ENCODE peak calls at places on chromosomes 6 and 20, in ten cellular contexts. One of them, this sample, is unnamed.

GRCh38 chr20:58223358-58223941 is 5.0 kb downstream of the ANKRD60 start:
- DNase-seq in SK-N-SH: no peak
- DNase-seq in tibial nerve: no peak
- DNase-seq in CD4-positive, alpha-beta T cell: no peak
- DNase-seq in cardiac muscle cell: no peak
- DNase-seq in astrocyte of the spinal cord: no peak
- DNase-seq in GM12865: no peak
- DNase-seq in uterus: no peak
- DNase-seq in mesothelial cell of epicardium: no peak
- DNase-seq in heart left ventricle: no peak
- DNase-seq in this sample: no peak

GRCh38 chr20:35252037-35252461 is 25.6 kb downstream of the MMP24 start:
- DNase-seq in mesothelial cell of epicardium: no peak
- DNase-seq in astrocyte of the spinal cord: no peak
- DNase-seq in CD4-positive, alpha-beta T cell: no peak
- DNase-seq in GM12865: peak; percentile 79
- DNase-seq in tibial nerve: no peak
- DNase-seq in cardiac muscle cell: no peak
- DNase-seq in heart left ventricle: no peak
- DNase-seq in SK-N-SH: no peak
- DNase-seq in uterus: no peak
- DNase-seq in this sample: no peak

GRCh38 chr6:38860041-38860440 is 144.9 kb downstream of the DNAH8 start:
- DNase-seq in tibial nerve: no peak
- DNase-seq in SK-N-SH: no peak
- DNase-seq in uterus: no peak
- DNase-seq in cardiac muscle cell: no peak
- DNase-seq in GM12865: no peak
- DNase-seq in mesothelial cell of epicardium: no peak
- DNase-seq in heart left ventricle: no peak
- DNase-seq in CD4-positive, alpha-beta T cell: no peak
- DNase-seq in astrocyte of the spinal cord: no peak
- DNase-seq in this sample: no peak

GRCh38 chr6:16635810-16636602 is 125.3 kb downstream of the ATXN1 start:
- DNase-seq in cardiac muscle cell: peak; percentile 78
- DNase-seq in astrocyte of the spinal cord: peak; percentile 84
- DNase-seq in tibial nerve: no peak
- DNase-seq in SK-N-SH: no peak
- DNase-seq in heart left ventricle: no peak
- DNase-seq in CD4-positive, alpha-beta T cell: no peak
- DNase-seq in GM12865: peak; percentile 80
- DNase-seq in uterus: no peak
- DNase-seq in mesothelial cell of epicardium: no peak
- DNase-seq in this sample: no peak

GRCh38 chr6:135576055-135576454 is 78.5 kb upstream of the AHI1 start:
- DNase-seq in SK-N-SH: no peak
- DNase-seq in mesothelial cell of epicardium: no peak
- DNase-seq in cardiac muscle cell: peak; percentile 57
- DNase-seq in GM12865: no peak
- DNase-seq in CD4-positive, alpha-beta T cell: no peak
- DNase-seq in uterus: no peak
- DNase-seq in tibial nerve: no peak
- DNase-seq in heart left ventricle: no peak
- DNase-seq in astrocyte of the spinal cord: peak; percentile 69
- DNase-seq in this sample: no peak

GRCh38 chr20:3873507-3873906 is 15.7 kb upstream of the PANK2 start:
- DNase-seq in CD4-positive, alpha-beta T cell: no peak
- DNase-seq in heart left ventricle: no peak
- DNase-seq in uterus: no peak
- DNase-seq in mesothelial cell of epicardium: no peak
- DNase-seq in SK-N-SH: no peak
- DNase-seq in astrocyte of the spinal cord: no peak
- DNase-seq in tibial nerve: no peak
- DNase-seq in cardiac muscle cell: no peak
- DNase-seq in GM12865: no peak
- DNase-seq in this sample: no peak

GRCh38 chr6:11645016-11645415 is 107.5 kb downstream of the TMEM170B start:
- DNase-seq in mesothelial cell of epicardium: no peak
- DNase-seq in heart left ventricle: no peak
- DNase-seq in GM12865: no peak
- DNase-seq in astrocyte of the spinal cord: peak; percentile 42
- DNase-seq in tibial nerve: no peak
- DNase-seq in uterus: no peak
- DNase-seq in cardiac muscle cell: peak; percentile 55
- DNase-seq in CD4-positive, alpha-beta T cell: no peak
- DNase-seq in SK-N-SH: no peak
- DNase-seq in this sample: no peak

GRCh38 chr20:59671661-59672471 is 67.5 kb downstream of the PHACTR3 start:
- DNase-seq in CD4-positive, alpha-beta T cell: no peak
- DNase-seq in astrocyte of the spinal cord: no peak
- DNase-seq in uterus: no peak
- DNase-seq in mesothelial cell of epicardium: no peak
- DNase-seq in heart left ventricle: no peak
- DNase-seq in SK-N-SH: no peak
- DNase-seq in GM12865: no peak
- DNase-seq in tibial nerve: no peak
- DNase-seq in cardiac muscle cell: no peak
- DNase-seq in this sample: no peak

GRCh38 chr6:144012534-144012933 is 4.5 kb upstream of the PLAGL1 start:
- DNase-seq in GM12865: no peak
- DNase-seq in heart left ventricle: no peak
- DNase-seq in astrocyte of the spinal cord: no peak
- DNase-seq in SK-N-SH: no peak
- DNase-seq in mesothelial cell of epicardium: no peak
- DNase-seq in tibial nerve: no peak
- DNase-seq in cardiac muscle cell: peak; percentile 27
- DNase-seq in CD4-positive, alpha-beta T cell: no peak
- DNase-seq in uterus: no peak
- DNase-seq in this sample: no peak

GRCh38 chr6:41025966-41026365 is 13.1 kb downstream of the UNC5CL start:
- DNase-seq in tibial nerve: no peak
- DNase-seq in SK-N-SH: no peak
- DNase-seq in mesothelial cell of epicardium: no peak
- DNase-seq in cardiac muscle cell: no peak
- DNase-seq in GM12865: no peak
- DNase-seq in CD4-positive, alpha-beta T cell: no peak
- DNase-seq in astrocyte of the spinal cord: no peak
- DNase-seq in heart left ventricle: no peak
- DNase-seq in uterus: no peak
- DNase-seq in this sample: no peak

GRCh38 chr6:41017663-41018062 is 21.4 kb downstream of the UNC5CL start:
- DNase-seq in cardiac muscle cell: no peak
- DNase-seq in CD4-positive, alpha-beta T cell: no peak
- DNase-seq in SK-N-SH: no peak
- DNase-seq in heart left ventricle: no peak
- DNase-seq in GM12865: no peak
- DNase-seq in tibial nerve: no peak
- DNase-seq in astrocyte of the spinal cord: no peak
- DNase-seq in uterus: no peak
- DNase-seq in mesothelial cell of epicardium: no peak
- DNase-seq in this sample: no peak

GRCh38 chr6:41023114-41023513 is 15.9 kb downstream of the UNC5CL start:
- DNase-seq in GM12865: no peak
- DNase-seq in cardiac muscle cell: no peak
- DNase-seq in astrocyte of the spinal cord: no peak
- DNase-seq in CD4-positive, alpha-beta T cell: no peak
- DNase-seq in SK-N-SH: peak; percentile 48
- DNase-seq in mesothelial cell of epicardium: no peak
- DNase-seq in heart left ventricle: no peak
- DNase-seq in tibial nerve: no peak
- DNase-seq in uterus: no peak
- DNase-seq in this sample: no peak

GRCh38 chr6:41022294-41022693 is 16.7 kb downstream of the UNC5CL start:
- DNase-seq in CD4-positive, alpha-beta T cell: no peak
- DNase-seq in GM12865: no peak
- DNase-seq in SK-N-SH: peak; percentile 56
- DNase-seq in tibial nerve: no peak
- DNase-seq in astrocyte of the spinal cord: peak; percentile 7
- DNase-seq in uterus: no peak
- DNase-seq in mesothelial cell of epicardium: no peak
- DNase-seq in cardiac muscle cell: peak; percentile 13
- DNase-seq in heart left ventricle: no peak
- DNase-seq in this sample: no peak

DNA sequence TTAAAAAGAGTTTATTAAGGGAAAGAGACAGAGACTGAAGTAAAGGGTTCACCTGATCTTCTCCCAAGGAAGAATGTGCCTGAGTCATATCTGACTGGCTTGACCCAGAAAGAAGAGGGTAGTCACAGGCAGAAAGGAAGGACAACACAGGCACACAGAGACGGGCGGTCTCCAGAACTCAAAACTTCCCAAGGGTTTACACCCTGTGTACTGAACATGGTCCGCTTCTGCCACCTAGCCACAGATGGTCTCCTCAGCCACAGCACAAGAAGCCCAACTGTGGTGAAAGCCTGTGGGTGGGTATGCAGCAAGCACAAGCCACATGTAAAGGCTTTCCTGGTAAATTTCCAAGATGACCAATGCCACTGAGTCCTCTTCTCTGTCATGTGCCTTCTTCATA is 17.2 kb downstream of the UNC5CL start:
- DNase-seq in heart left ventricle: peak; percentile 60
- DNase-seq in GM12865: no peak
- DNase-seq in astrocyte of the spinal cord: peak; percentile 59
- DNase-seq in CD4-positive, alpha-beta T cell: no peak
- DNase-seq in tibial nerve: no peak
- DNase-seq in cardiac muscle cell: peak; percentile 40
- DNase-seq in mesothelial cell of epicardium: no peak
- DNase-seq in uterus: no peak
- DNase-seq in SK-N-SH: peak; percentile 39
- DNase-seq in this sample: no peak
- TF ChIP-seq CTCF in heart left ventricle: peak; percentile 36
- TF ChIP-seq CTCF in GM12865: no peak
- TF ChIP-seq CTCF in astrocyte of the spinal cord: peak; percentile 54
- TF ChIP-seq CTCF in CD4-positive, alpha-beta T cell: no peak
- TF ChIP-seq CTCF in tibial nerve: no peak
- TF ChIP-seq CTCF in cardiac muscle cell: peak; percentile 6
- TF ChIP-seq CTCF in mesothelial cell of epicardium: no peak
- TF ChIP-seq CTCF in uterus: no peak
- TF ChIP-seq CTCF in SK-N-SH: peak; percentile 36
- TF ChIP-seq CTCF in this sample: peak; percentile 38

GRCh38 chr6:170516783-170517616 is 36.1 kb downstream of the PSMB1 start:
- DNase-seq in mesothelial cell of epicardium: no peak
- DNase-seq in astrocyte of the spinal cord: peak; percentile 79
- DNase-seq in heart left ventricle: peak; percentile 55
- DNase-seq in SK-N-SH: peak; percentile 60
- DNase-seq in GM12865: peak; percentile 71
- DNase-seq in tibial nerve: peak; percentile 45
- DNase-seq in uterus: no peak
- DNase-seq in cardiac muscle cell: peak; percentile 83
- DNase-seq in CD4-positive, alpha-beta T cell: peak; percentile 22
- DNase-seq in this sample: peak; percentile 49
- TF ChIP-seq CTCF in mesothelial cell of epicardium: peak; percentile 32
- TF ChIP-seq CTCF in astrocyte of the spinal cord: peak; percentile 88
- TF ChIP-seq CTCF in heart left ventricle: peak; percentile 69
- TF ChIP-seq CTCF in SK-N-SH: peak; percentile 81
- TF ChIP-seq CTCF in GM12865: peak; percentile 72
- TF ChIP-seq CTCF in tibial nerve: peak; percentile 55
- TF ChIP-seq CTCF in uterus: peak; percentile 51
- TF ChIP-seq CTCF in cardiac muscle cell: peak; percentile 92
- TF ChIP-seq CTCF in CD4-positive, alpha-beta T cell: peak; percentile 85
- TF ChIP-seq CTCF in this sample: peak; percentile 90

GRCh38 chr6:100100776-100101175 is 106.8 kb upstream of the MCHR2 start:
- DNase-seq in cardiac muscle cell: no peak
- DNase-seq in tibial nerve: no peak
- DNase-seq in mesothelial cell of epicardium: no peak
- DNase-seq in GM12865: no peak
- DNase-seq in uterus: no peak
- DNase-seq in heart left ventricle: no peak
- DNase-seq in astrocyte of the spinal cord: no peak
- DNase-seq in SK-N-SH: no peak
- DNase-seq in CD4-positive, alpha-beta T cell: no peak
- DNase-seq in this sample: no peak
- TF ChIP-seq CTCF in cardiac muscle cell: no peak
- TF ChIP-seq CTCF in tibial nerve: no peak
- TF ChIP-seq CTCF in mesothelial cell of epicardium: no peak
- TF ChIP-seq CTCF in GM12865: no peak
- TF ChIP-seq CTCF in uterus: no peak
- TF ChIP-seq CTCF in heart left ventricle: no peak
- TF ChIP-seq CTCF in astrocyte of the spinal cord: no peak
- TF ChIP-seq CTCF in SK-N-SH: no peak
- TF ChIP-seq CTCF in CD4-positive, alpha-beta T cell: no peak
- TF ChIP-seq CTCF in this sample: no peak

GRCh38 chr20:51327251-51327841 is 215.2 kb downstream of the NFATC2 start:
- DNase-seq in CD4-positive, alpha-beta T cell: no peak
- DNase-seq in GM12865: no peak
- DNase-seq in astrocyte of the spinal cord: peak; percentile 89
- DNase-seq in cardiac muscle cell: peak; percentile 44
- DNase-seq in uterus: no peak
- DNase-seq in SK-N-SH: no peak
- DNase-seq in tibial nerve: no peak
- DNase-seq in heart left ventricle: no peak
- DNase-seq in mesothelial cell of epicardium: no peak
- DNase-seq in this sample: peak; percentile 28

GRCh38 chr20:51322164-51322707 is 220.3 kb downstream of the NFATC2 start:
- DNase-seq in heart left ventricle: no peak
- DNase-seq in cardiac muscle cell: no peak
- DNase-seq in tibial nerve: no peak
- DNase-seq in uterus: no peak
- DNase-seq in SK-N-SH: no peak
- DNase-seq in mesothelial cell of epicardium: no peak
- DNase-seq in astrocyte of the spinal cord: no peak
- DNase-seq in CD4-positive, alpha-beta T cell: no peak
- DNase-seq in GM12865: no peak
- DNase-seq in this sample: no peak

GRCh38 chr20:51321343-51322163 is 221.0 kb downstream of the NFATC2 start:
- DNase-seq in tibial nerve: no peak
- DNase-seq in heart left ventricle: no peak
- DNase-seq in GM12865: no peak
- DNase-seq in mesothelial cell of epicardium: no peak
- DNase-seq in SK-N-SH: no peak
- DNase-seq in CD4-positive, alpha-beta T cell: no peak
- DNase-seq in cardiac muscle cell: no peak
- DNase-seq in uterus: no peak
- DNase-seq in astrocyte of the spinal cord: no peak
- DNase-seq in this sample: no peak

GRCh38 chr20:51329845-51330244 is 212.7 kb downstream of the NFATC2 start:
- DNase-seq in CD4-positive, alpha-beta T cell: no peak
- DNase-seq in astrocyte of the spinal cord: no peak
- DNase-seq in tibial nerve: no peak
- DNase-seq in cardiac muscle cell: no peak
- DNase-seq in uterus: no peak
- DNase-seq in mesothelial cell of epicardium: no peak
- DNase-seq in GM12865: no peak
- DNase-seq in heart left ventricle: no peak
- DNase-seq in SK-N-SH: no peak
- DNase-seq in this sample: no peak

DNA sequence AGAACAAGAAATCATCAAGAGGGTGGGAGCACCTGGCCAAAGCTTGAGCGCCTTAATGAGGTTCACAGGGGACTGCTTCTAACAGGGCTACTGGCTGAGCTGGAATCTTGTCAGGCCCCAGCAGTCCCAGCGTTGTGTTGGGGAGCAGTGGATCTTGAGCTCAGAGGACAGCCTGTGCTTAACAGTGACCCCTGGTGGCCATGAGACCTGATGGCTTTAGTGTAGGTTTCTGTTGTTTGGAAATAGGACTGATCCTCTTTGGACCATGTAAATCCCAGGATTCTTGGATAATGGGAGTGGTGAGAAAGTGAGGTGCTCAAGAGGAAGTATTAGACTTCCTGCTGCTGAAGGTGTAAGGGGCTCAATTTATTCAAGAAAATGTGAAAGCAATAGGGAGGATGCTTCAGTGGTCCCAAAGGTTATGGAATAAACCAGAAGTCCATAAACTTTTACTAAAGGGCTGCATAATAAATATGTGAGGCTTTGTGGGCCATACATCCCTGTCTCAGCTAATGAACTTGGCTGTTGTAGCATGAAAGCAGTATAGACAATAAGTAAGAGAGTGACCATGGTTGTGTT is 216.2 kb downstream of the NFATC2 start:
- DNase-seq in mesothelial cell of epicardium: peak; percentile 52
- DNase-seq in astrocyte of the spinal cord: no peak
- DNase-seq in CD4-positive, alpha-beta T cell: peak; percentile 13
- DNase-seq in SK-N-SH: peak; percentile 52
- DNase-seq in uterus: no peak
- DNase-seq in cardiac muscle cell: peak; percentile 70
- DNase-seq in GM12865: peak; percentile 10
- DNase-seq in tibial nerve: peak; percentile 28
- DNase-seq in heart left ventricle: no peak
- DNase-seq in this sample: no peak
- TF ChIP-seq CTCF in mesothelial cell of epicardium: peak; percentile 62
- TF ChIP-seq CTCF in astrocyte of the spinal cord: peak; percentile 71
- TF ChIP-seq CTCF in CD4-positive, alpha-beta T cell: peak; percentile 81
- TF ChIP-seq CTCF in SK-N-SH: peak; percentile 52
- TF ChIP-seq CTCF in uterus: peak; percentile 52
- TF ChIP-seq CTCF in cardiac muscle cell: peak; percentile 80
- TF ChIP-seq CTCF in GM12865: peak; percentile 36
- TF ChIP-seq CTCF in tibial nerve: peak; percentile 50
- TF ChIP-seq CTCF in heart left ventricle: peak; percentile 48
- TF ChIP-seq CTCF in this sample: peak; percentile 54

This sample was measured in AG09319.